ENCODE peak calls at places on chromosomes 1 and 21, in ten cellular contexts. One of them, this sample, is unnamed.

GRCh38 chr1:172976222-172977041 is 74.3 kb downstream of the TNFSF18 start:
- DNase-seq in HuH-7.5: peak
- DNase-seq in naive B cell: no peak
- DNase-seq in GM20000: no peak
- DNase-seq in NCI-H2107: no peak
- DNase-seq in foreskin fibroblast: peak
- DNase-seq in effector CD4-positive, alpha-beta T cell: no peak
- DNase-seq in cardiac muscle cell: peak
- DNase-seq in LoVo: peak
- DNase-seq in H54: no peak
- DNase-seq in this sample: no peak

GRCh38 chr1:44721521-44722361 is 9.2 kb downstream of the RNU5D-1 start:
- DNase-seq in HuH-7.5: peak
- DNase-seq in naive B cell: peak
- DNase-seq in GM20000: peak
- DNase-seq in NCI-H2107: peak
- DNase-seq in foreskin fibroblast: peak
- DNase-seq in effector CD4-positive, alpha-beta T cell: peak
- DNase-seq in cardiac muscle cell: peak
- DNase-seq in LoVo: peak
- DNase-seq in H54: peak
- DNase-seq in this sample: peak

GRCh38 chr1:179938752-179939151 is 15.9 kb upstream of the CEP350 start:
- DNase-seq in HuH-7.5: no peak
- DNase-seq in naive B cell: no peak
- DNase-seq in GM20000: no peak
- DNase-seq in NCI-H2107: peak
- DNase-seq in foreskin fibroblast: peak
- DNase-seq in effector CD4-positive, alpha-beta T cell: no peak
- DNase-seq in cardiac muscle cell: peak
- DNase-seq in LoVo: peak
- DNase-seq in H54: no peak
- DNase-seq in this sample: no peak

GRCh38 chr1:61109910-61110309 is 27.5 kb downstream of the NFIA start:
- DNase-seq in HuH-7.5: no peak
- DNase-seq in naive B cell: no peak
- DNase-seq in GM20000: no peak
- DNase-seq in NCI-H2107: no peak
- DNase-seq in foreskin fibroblast: no peak
- DNase-seq in effector CD4-positive, alpha-beta T cell: no peak
- DNase-seq in cardiac muscle cell: no peak
- DNase-seq in LoVo: no peak
- DNase-seq in H54: no peak
- DNase-seq in this sample: no peak

GRCh38 chr1:234565132-234565531 is 44.8 kb downstream of the IRF2BP2 start:
- DNase-seq in HuH-7.5: no peak
- DNase-seq in naive B cell: no peak
- DNase-seq in GM20000: no peak
- DNase-seq in NCI-H2107: no peak
- DNase-seq in foreskin fibroblast: no peak
- DNase-seq in effector CD4-positive, alpha-beta T cell: no peak
- DNase-seq in cardiac muscle cell: no peak
- DNase-seq in LoVo: no peak
- DNase-seq in H54: no peak
- DNase-seq in this sample: no peak

GRCh38 chr1:185499986-185500626 is 183.1 kb upstream of the IVNS1ABP start:
- DNase-seq in HuH-7.5: no peak
- DNase-seq in naive B cell: no peak
- DNase-seq in GM20000: no peak
- DNase-seq in NCI-H2107: no peak
- DNase-seq in foreskin fibroblast: peak
- DNase-seq in effector CD4-positive, alpha-beta T cell: no peak
- DNase-seq in cardiac muscle cell: peak
- DNase-seq in LoVo: peak
- DNase-seq in H54: peak
- DNase-seq in this sample: no peak

GRCh38 chr1:181425566-181425965 is 57.8 kb upstream of the CACNA1E start:
- DNase-seq in HuH-7.5: no peak
- DNase-seq in naive B cell: no peak
- DNase-seq in GM20000: no peak
- DNase-seq in NCI-H2107: no peak
- DNase-seq in foreskin fibroblast: no peak
- DNase-seq in effector CD4-positive, alpha-beta T cell: no peak
- DNase-seq in cardiac muscle cell: no peak
- DNase-seq in LoVo: no peak
- DNase-seq in H54: no peak
- DNase-seq in this sample: no peak

GRCh38 chr1:204072951-204073836 is at the start of gene SOX13:
- DNase-seq in HuH-7.5: peak
- DNase-seq in naive B cell: no peak
- DNase-seq in GM20000: no peak
- DNase-seq in NCI-H2107: peak
- DNase-seq in foreskin fibroblast: peak
- DNase-seq in effector CD4-positive, alpha-beta T cell: no peak
- DNase-seq in cardiac muscle cell: peak
- DNase-seq in LoVo: peak
- DNase-seq in H54: peak
- DNase-seq in this sample: peak

GRCh38 chr1:182917386-182917785 is 35.6 kb downstream of the SHCBP1L start:
- DNase-seq in HuH-7.5: no peak
- DNase-seq in naive B cell: no peak
- DNase-seq in GM20000: no peak
- DNase-seq in NCI-H2107: no peak
- DNase-seq in foreskin fibroblast: no peak
- DNase-seq in effector CD4-positive, alpha-beta T cell: no peak
- DNase-seq in cardiac muscle cell: no peak
- DNase-seq in LoVo: no peak
- DNase-seq in H54: no peak
- DNase-seq in this sample: no peak

GRCh38 chr1:187691439-187691838 is 862.7 kb downstream of the PLA2G4A start:
- DNase-seq in HuH-7.5: no peak
- DNase-seq in naive B cell: no peak
- DNase-seq in GM20000: no peak
- DNase-seq in NCI-H2107: no peak
- DNase-seq in foreskin fibroblast: peak
- DNase-seq in effector CD4-positive, alpha-beta T cell: no peak
- DNase-seq in cardiac muscle cell: peak
- DNase-seq in LoVo: peak
- DNase-seq in H54: peak
- DNase-seq in this sample: no peak

GRCh38 chr1:111875640-111876039 is 113.8 kb downstream of the KCND3 start:
- DNase-seq in HuH-7.5: no peak
- DNase-seq in naive B cell: no peak
- DNase-seq in GM20000: no peak
- DNase-seq in NCI-H2107: no peak
- DNase-seq in foreskin fibroblast: no peak
- DNase-seq in effector CD4-positive, alpha-beta T cell: no peak
- DNase-seq in cardiac muscle cell: no peak
- DNase-seq in LoVo: no peak
- DNase-seq in H54: no peak
- DNase-seq in this sample: no peak

GRCh38 chr21:44407493-44407892 is 47.8 kb upstream of the LRRC3 start:
- DNase-seq in HuH-7.5: no peak
- DNase-seq in naive B cell: no peak
- DNase-seq in GM20000: no peak
- DNase-seq in NCI-H2107: no peak
- DNase-seq in foreskin fibroblast: no peak
- DNase-seq in effector CD4-positive, alpha-beta T cell: no peak
- DNase-seq in cardiac muscle cell: no peak
- DNase-seq in LoVo: no peak
- DNase-seq in H54: no peak
- DNase-seq in this sample: no peak

GRCh38 chr1:65420590-65421340 is at the start of the genes LEPR and LEPROT:
- DNase-seq in HuH-7.5: peak
- DNase-seq in naive B cell: no peak
- DNase-seq in GM20000: no peak
- DNase-seq in NCI-H2107: peak
- DNase-seq in foreskin fibroblast: peak
- DNase-seq in effector CD4-positive, alpha-beta T cell: no peak
- DNase-seq in cardiac muscle cell: no peak
- DNase-seq in LoVo: no peak
- DNase-seq in H54: peak
- DNase-seq in this sample: no peak

GRCh38 chr21:41634211-41634694 is 126.3 kb upstream of the TMPRSS2 start:
- DNase-seq in HuH-7.5: no peak
- DNase-seq in naive B cell: no peak
- DNase-seq in GM20000: no peak
- DNase-seq in NCI-H2107: no peak
- DNase-seq in foreskin fibroblast: no peak
- DNase-seq in effector CD4-positive, alpha-beta T cell: no peak
- DNase-seq in cardiac muscle cell: no peak
- DNase-seq in LoVo: peak
- DNase-seq in H54: no peak
- DNase-seq in this sample: no peak

GRCh38 chr1:232634086-232634485 is 4.2 kb upstream of the SIPA1L2 start:
- DNase-seq in HuH-7.5: no peak
- DNase-seq in naive B cell: no peak
- DNase-seq in GM20000: no peak
- DNase-seq in NCI-H2107: no peak
- DNase-seq in foreskin fibroblast: no peak
- DNase-seq in effector CD4-positive, alpha-beta T cell: no peak
- DNase-seq in cardiac muscle cell: no peak
- DNase-seq in LoVo: no peak
- DNase-seq in H54: no peak
- DNase-seq in this sample: no peak

GRCh38 chr1:228038387-228039005 is 31.7 kb downstream of the WNT3A start:
- DNase-seq in HuH-7.5: no peak
- DNase-seq in naive B cell: no peak
- DNase-seq in GM20000: no peak
- DNase-seq in NCI-H2107: no peak
- DNase-seq in foreskin fibroblast: no peak
- DNase-seq in effector CD4-positive, alpha-beta T cell: no peak
- DNase-seq in cardiac muscle cell: no peak
- DNase-seq in LoVo: no peak
- DNase-seq in H54: no peak
- DNase-seq in this sample: no peak

GRCh38 chr1:51341876-51342496 is 11.6 kb upstream of the TTC39A start:
- DNase-seq in HuH-7.5: no peak
- DNase-seq in naive B cell: no peak
- DNase-seq in GM20000: peak
- DNase-seq in NCI-H2107: no peak
- DNase-seq in foreskin fibroblast: no peak
- DNase-seq in effector CD4-positive, alpha-beta T cell: no peak
- DNase-seq in cardiac muscle cell: no peak
- DNase-seq in LoVo: no peak
- DNase-seq in H54: no peak
- DNase-seq in this sample: no peak

GRCh38 chr1:209988706-209989105 is 50.7 kb downstream of the SYT14 start:
- DNase-seq in HuH-7.5: no peak
- DNase-seq in naive B cell: no peak
- DNase-seq in GM20000: no peak
- DNase-seq in NCI-H2107: no peak
- DNase-seq in foreskin fibroblast: no peak
- DNase-seq in effector CD4-positive, alpha-beta T cell: no peak
- DNase-seq in cardiac muscle cell: no peak
- DNase-seq in LoVo: no peak
- DNase-seq in H54: no peak
- DNase-seq in this sample: no peak

GRCh38 chr1:150076066-150076465 is 8.5 kb downstream of the VPS45 start:
- DNase-seq in HuH-7.5: no peak
- DNase-seq in naive B cell: no peak
- DNase-seq in GM20000: peak
- DNase-seq in NCI-H2107: no peak
- DNase-seq in foreskin fibroblast: no peak
- DNase-seq in effector CD4-positive, alpha-beta T cell: no peak
- DNase-seq in cardiac muscle cell: no peak
- DNase-seq in LoVo: no peak
- DNase-seq in H54: no peak
- DNase-seq in this sample: no peak

GRCh38 chr1:227470688-227471087 is 92.7 kb upstream of the ZNF678 start:
- DNase-seq in HuH-7.5: no peak
- DNase-seq in naive B cell: no peak
- DNase-seq in GM20000: no peak
- DNase-seq in NCI-H2107: no peak
- DNase-seq in foreskin fibroblast: no peak
- DNase-seq in effector CD4-positive, alpha-beta T cell: no peak
- DNase-seq in cardiac muscle cell: no peak
- DNase-seq in LoVo: no peak
- DNase-seq in H54: no peak
- DNase-seq in this sample: no peak

GRCh38 chr1:31789259-31790065 is 25.3 kb upstream of the ADGRB2 start:
- DNase-seq in HuH-7.5: peak
- DNase-seq in naive B cell: peak
- DNase-seq in GM20000: peak
- DNase-seq in NCI-H2107: peak
- DNase-seq in foreskin fibroblast: peak
- DNase-seq in effector CD4-positive, alpha-beta T cell: peak
- DNase-seq in cardiac muscle cell: peak
- DNase-seq in LoVo: peak
- DNase-seq in H54: peak
- DNase-seq in this sample: peak

GRCh38 chr1:225763815-225764548 is 13.6 kb upstream of the SRP9 start:
- DNase-seq in HuH-7.5: no peak
- DNase-seq in naive B cell: no peak
- DNase-seq in GM20000: no peak
- DNase-seq in NCI-H2107: no peak
- DNase-seq in foreskin fibroblast: peak
- DNase-seq in effector CD4-positive, alpha-beta T cell: no peak
- DNase-seq in cardiac muscle cell: peak
- DNase-seq in LoVo: no peak
- DNase-seq in H54: no peak
- DNase-seq in this sample: peak

GRCh38 chr1:110007045-110007444 is 22.5 kb downstream of the AHCYL1 start:
- DNase-seq in HuH-7.5: no peak
- DNase-seq in naive B cell: no peak
- DNase-seq in GM20000: no peak
- DNase-seq in NCI-H2107: no peak
- DNase-seq in foreskin fibroblast: no peak
- DNase-seq in effector CD4-positive, alpha-beta T cell: no peak
- DNase-seq in cardiac muscle cell: no peak
- DNase-seq in LoVo: no peak
- DNase-seq in H54: no peak
- DNase-seq in this sample: no peak